ENCODE peak calls at places on chromosomes 6 and 20, in eight cellular contexts. P is anterior cingulate cortex, M is NCI-H774, W is NAMALWA, E is Right ventricle myocardium superior, S is esophagus squamous epithelium, G is cortex of kidney, L is WERI-Rb-1. R is an unnamed sample.

GRCh38 chr20:46746972-46747371 is 37.5 kb downstream of the SLC2A10 start:
- DNase-seq in L (no peak), M (no peak), E (no peak), W (no peak), P (no peak), S (no peak), G (no peak), R (no peak)

GRCh38 chr6:170311696-170312095 is 5.1 kb downstream of the FAM120B start:
- DNase-seq in L (no peak), G (no peak), W (no peak), S (no peak), M (no peak), P (no peak), E (no peak), R (no peak)

GRCh38 chr20:24465730-24466129 is 3.7 kb upstream of the SYNDIG1 start:
- DNase-seq in S (no peak), G (no peak), M (no peak), L (peak; percentile 48), E (peak; percentile 61), P (peak; percentile 24), W (no peak), R (no peak)

GRCh38 chr6:32785781-32786533 is 22.6 kb upstream of the HLA-DQB2 start:
- DNase-seq in E (no peak), L (peak; percentile 58), M (peak; percentile 24), W (peak; percentile 78), S (no peak), P (no peak), G (no peak), R (peak; percentile 14)

GRCh38 chr20:3681931-3682820 is at the start of gene ADAM33:
- DNase-seq in W (no peak), L (no peak), G (no peak), M (no peak), P (no peak), S (no peak), E (peak; percentile 79), R (no peak)

GRCh38 chr6:41132254-41132653 is 21.9 kb downstream of the TREML1 start:
- DNase-seq in M (no peak), W (no peak), G (no peak), S (no peak), E (no peak), P (no peak), L (peak; percentile 40), R (no peak)

GRCh38 chr6:44041461-44042260 is 85.6 kb downstream of the MRPL14 start:
- DNase-seq in G (no peak), L (no peak), S (no peak), W (no peak), P (peak; percentile 61), E (peak; percentile 20), M (no peak), R (no peak)

GRCh38 chr6:43803783-43804549 is 34.0 kb downstream of the VEGFA start:
- DNase-seq in M (no peak), P (no peak), W (no peak), S (no peak), G (no peak), E (no peak), L (no peak), R (no peak)

GRCh38 chr6:36692861-36693702 is 4.5 kb upstream of the RAB44 start:
- DNase-seq in E (peak; percentile 84), W (no peak), G (no peak), M (no peak), S (no peak), L (no peak), P (no peak), R (no peak)

GRCh38 chr6:163248051-163248450 is 166.5 kb upstream of the QKI start:
- DNase-seq in P (no peak), M (no peak), L (no peak), E (no peak), W (no peak), G (no peak), S (no peak), R (no peak)

GRCh38 chr6:32154514-32155161 is 697 bp downstream of the PPT2 start:
- DNase-seq in G (no peak), W (peak; percentile 90), M (peak; percentile 51), L (peak; percentile 94), S (no peak), P (no peak), E (peak; percentile 73), R (peak; percentile 41)

GRCh38 chr6:89596056-89596455 is 42.5 kb downstream of the LYRM2 start:
- DNase-seq in E (no peak), W (no peak), P (no peak), S (no peak), L (no peak), M (no peak), G (no peak), R (no peak)

GRCh38 chr6:168206681-168207274 is 112.8 kb downstream of the DACT2 start:
- DNase-seq in M (peak; percentile 23), G (no peak), W (no peak), P (peak; percentile 1), E (no peak), L (no peak), S (no peak), R (no peak)

GRCh38 chr6:32214126-32214525 is 9.7 kb downstream of the NOTCH4 start:
- DNase-seq in P (no peak), L (no peak), M (no peak), G (no peak), S (no peak), E (no peak), W (no peak), R (no peak)

GRCh38 chr6:62669831-62670230 is 383.8 kb upstream of the KHDRBS2 start:
- DNase-seq in L (no peak), W (no peak), G (no peak), P (no peak), M (no peak), E (no peak), S (no peak), R (no peak)

GRCh38 chr6:170116643-170117042 is 174.2 kb downstream of the DLL1 start:
- DNase-seq in G (no peak), S (no peak), P (no peak), M (no peak), E (no peak), L (no peak), W (no peak), R (no peak)

GRCh38 chr6:15369838-15370237 is 124.0 kb downstream of the JARID2 start:
- DNase-seq in M (no peak), E (no peak), G (no peak), L (peak; percentile 46), W (no peak), P (no peak), S (no peak), R (no peak)

GRCh38 chr6:47180633-47181032 is 129.1 kb downstream of the TNFRSF21 start:
- DNase-seq in E (no peak), M (no peak), G (no peak), L (no peak), W (no peak), S (no peak), P (no peak), R (no peak)

GRCh38 chr20:46213946-46214830 is 94.1 kb downstream of the CDH22 start:
- DNase-seq in S (no peak), E (peak; percentile 59), M (no peak), G (no peak), W (no peak), L (no peak), P (no peak), R (peak; percentile 14)

GRCh38 chr6:145141609-145142008 is 593.7 kb downstream of the EPM2A start:
- DNase-seq in L (no peak), G (no peak), M (no peak), P (no peak), W (no peak), E (no peak), S (no peak), R (no peak)

GRCh38 chr6:168060521-168060931 is 18.5 kb downstream of the FRMD1 start:
- DNase-seq in E (peak; percentile 78), P (no peak), W (no peak), S (no peak), G (no peak), L (peak; percentile 86), M (peak; percentile 64), R (no peak)